ENCODE peak calls at places on chromosomes 11 and 22, in seven cellular contexts. O is kidney, K is stomach, S is IMR-90, J is cardiac muscle cell, Y is gastrocnemius medialis, Q is sigmoid colon. D is an unnamed sample. For H3K4me1, the result is how much of the 10 kb centered on the place peaks cover.

GRCh38 chr11:110526323-110526722 is 96.6 kb downstream of the FDX1 start:
- DNase-seq in O (no peak), K (no peak), S (no peak), J (no peak), Y (no peak), Q (no peak), D (no peak)

GRCh38 chr22:38088723-38089473 is 4.9 kb upstream of the SLC16A8 start:
- DNase-seq in O (peak), K (no peak), S (no peak), J (peak), Y (no peak), Q (no peak), D (no peak)

GRCh38 chr22:23248583-23248982 is 68.3 kb downstream of the BCR start:
- DNase-seq in O (peak), K (peak), S (peak), J (no peak), Y (no peak), Q (no peak), D (no peak)

GRCh38 chr11:133945087-133945974 is 11.4 kb downstream of the IGSF9B start:
- DNase-seq in O (peak), K (no peak), S (peak), J (peak), Y (no peak), Q (peak), D (no peak)

GRCh38 chr22:47798229-47798628 is 1035.8 kb downstream of the TBC1D22A start:
- DNase-seq in O (no peak), K (no peak), S (no peak), J (no peak), Y (no peak), Q (no peak), D (no peak)

GRCh38 chr22:48004038-48004437 is 1241.6 kb downstream of the TBC1D22A start:
- DNase-seq in O (no peak), K (no peak), S (no peak), J (no peak), Y (no peak), Q (no peak), D (no peak)

GRCh38 chr11:9884601-9885000 is 220.7 kb downstream of the SWAP70 start:
- DNase-seq in O (no peak), K (no peak), S (peak), J (no peak), Y (no peak), Q (no peak), D (no peak)

GRCh38 chr22:22246706-22247105 is 2.1 kb downstream of the VPREB1 start:
- DNase-seq in O (no peak), K (no peak), S (no peak), J (no peak), Y (no peak), Q (no peak), D (no peak)

GRCh38 chr22:45358127-45358526 is 48.4 kb downstream of the FAM118A start:
- DNase-seq in O (no peak), K (no peak), S (no peak), J (peak), Y (no peak), Q (no peak), D (peak)

GRCh38 chr11:126310992-126311310 is 7.1 kb downstream of the DCPS start:
- DNase-seq in O (no peak), K (no peak), S (peak), J (no peak), Y (no peak), Q (no peak), D (no peak)

GRCh38 chr11:30392221-30392784 is 69.4 kb downstream of the ARL14EP start:
- DNase-seq in O (no peak), K (no peak), S (no peak), J (peak), Y (no peak), Q (no peak), D (no peak)

GRCh38 chr11:8100151-8100550 is 19.1 kb downstream of the TUB start:
- DNase-seq in O (no peak), K (peak), S (no peak), J (no peak), Y (no peak), Q (peak), D (no peak)

GRCh38 chr11:14451825-14452224 is 47.8 kb downstream of the COPB1 start:
- DNase-seq in O (no peak), K (no peak), S (peak), J (no peak), Y (no peak), Q (no peak), D (no peak)

GRCh38 chr11:115333106-115333505 is 171.1 kb downstream of the CADM1 start:
- DNase-seq in O (no peak), K (no peak), S (peak), J (no peak), Y (no peak), Q (no peak), D (no peak)

GRCh38 chr11:115765803-115766239 is 261.6 kb upstream of the CADM1 start:
- DNase-seq in O (no peak), K (no peak), S (peak), J (peak), Y (no peak), Q (no peak), D (no peak)

GRCh38 chr11:116578971-116579687 is 193.7 kb downstream of the BUD13 start:
- DNase-seq in O (peak), K (no peak), S (no peak), J (peak), Y (no peak), Q (no peak), D (no peak)

GRCh38 chr22:36770116-36770945 is 5.6 kb downstream of the IFT27 start:
- DNase-seq in O (no peak), K (no peak), S (no peak), J (peak), Y (no peak), Q (peak), D (peak)

GRCh38 chr11:9719949-9720646 is 56.2 kb downstream of the SWAP70 start:
- DNase-seq in O (no peak), K (no peak), S (no peak), J (peak), Y (no peak), Q (no peak), D (no peak)

DNA sequence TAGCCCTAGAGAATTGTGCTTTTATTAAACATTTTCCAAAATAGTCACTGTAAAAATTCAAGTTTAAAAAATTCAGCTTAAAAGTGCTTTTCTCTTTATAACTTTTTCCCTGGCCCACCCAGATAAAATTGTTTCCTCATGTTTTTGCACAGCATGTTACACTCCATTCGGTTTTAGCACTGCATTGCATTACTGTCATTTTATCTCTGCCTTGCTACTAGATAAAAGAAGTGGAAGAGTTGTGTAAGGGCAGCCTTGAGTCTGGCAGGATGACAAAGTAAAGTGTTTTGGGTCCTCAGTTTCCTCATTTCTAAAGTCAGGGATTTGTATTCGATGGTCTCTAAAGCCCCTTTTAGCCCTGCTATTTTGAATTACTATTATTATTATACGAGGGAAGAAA is 99.8 kb downstream of the ATM start:
- DNase-seq in O (no peak), K (no peak), S (no peak), J (peak), Y (no peak), Q (no peak), D (no peak)
- TF ChIP-seq CTCF in O (no peak), K (no peak), S (no peak), J (no peak), Y (no peak), Q (no peak), D (no peak)

DNA sequence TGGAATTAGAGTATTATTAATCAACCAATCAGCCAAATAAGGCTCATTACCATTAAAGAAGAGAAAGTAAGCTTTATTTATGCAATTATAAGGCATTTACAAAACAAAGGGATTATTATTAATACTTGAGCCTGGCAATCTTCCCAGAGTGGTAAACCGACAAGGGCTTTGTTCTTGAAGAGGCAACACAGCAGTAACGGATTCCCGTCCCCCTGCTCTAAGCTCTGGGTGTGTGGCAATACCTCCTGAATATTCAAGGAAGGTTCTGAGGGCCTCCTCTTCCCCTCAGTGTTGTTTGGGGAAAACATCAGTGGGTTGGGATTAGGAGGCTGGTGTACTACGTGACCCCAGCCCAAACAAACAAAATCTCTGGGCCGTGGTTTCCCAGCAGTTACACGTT is 176.5 kb downstream of the TENM4 start:
- DNase-seq in O (no peak), K (no peak), S (no peak), J (peak), Y (no peak), Q (no peak), D (no peak)
- H3K4me1 ChIP-seq in O (under half), K (under half), S (under half), J (under half), Y (under half), Q (under half), D (under half)

DNA sequence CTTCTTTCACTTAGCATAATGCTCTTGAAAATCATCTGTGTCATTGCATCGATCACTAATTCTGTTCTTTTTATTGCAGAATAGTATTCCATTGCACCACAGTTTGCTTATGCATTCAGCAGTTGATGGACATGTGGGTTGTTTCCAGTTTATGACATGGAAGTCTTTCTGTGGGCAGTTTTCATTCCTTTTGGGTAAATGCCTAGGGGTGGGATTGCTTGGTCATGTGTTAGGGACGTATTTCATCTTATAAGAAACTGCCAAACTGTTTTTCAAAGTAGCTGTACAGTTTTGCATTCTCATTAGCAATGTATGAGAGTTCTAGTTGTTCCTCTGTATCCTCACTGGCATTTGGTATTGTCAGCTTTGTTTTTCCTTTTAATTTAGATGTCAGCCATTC is 127.1 kb downstream of the HIPK3 start:
- DNase-seq in O (no peak), K (no peak), S (no peak), J (no peak), Y (no peak), Q (no peak), D (no peak)
- H3K4me3 ChIP-seq in O (no peak), K (no peak), S (no peak), J (no peak), Y (no peak), Q (no peak), D (no peak)

DNA sequence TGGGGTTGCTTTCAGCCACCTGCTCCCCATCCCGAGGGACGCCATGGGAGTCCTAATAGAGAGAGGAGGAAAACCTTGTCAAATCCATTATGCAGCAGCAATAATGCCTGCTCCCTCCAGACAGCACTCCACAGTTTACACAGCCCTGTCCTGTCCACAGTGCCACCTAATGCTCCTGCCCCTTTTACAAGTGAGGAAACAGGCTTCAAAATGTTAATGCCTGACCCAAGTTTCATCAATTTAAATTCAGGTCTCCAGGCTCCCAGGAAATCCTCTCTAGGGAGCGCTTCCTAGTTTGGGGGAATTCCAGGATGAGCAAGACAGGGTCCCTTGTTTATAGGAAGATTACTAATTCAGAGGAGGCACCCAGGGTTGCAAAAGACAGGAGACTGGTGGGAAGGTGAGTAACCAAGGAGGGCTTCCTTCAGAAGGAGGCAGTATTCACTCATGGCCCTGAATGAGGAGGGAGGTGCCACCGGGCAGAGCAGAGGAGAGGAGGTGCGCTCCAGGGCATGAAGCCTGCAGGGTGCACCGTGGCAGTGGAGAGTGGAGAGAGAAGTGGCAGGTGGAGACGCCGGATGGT is 1.5 kb downstream of the TMEM132A start:
- DNase-seq in O (no peak), K (no peak), S (peak), J (peak), Y (no peak), Q (no peak), D (no peak)
- TF ChIP-seq CTCF in O (peak), K (no peak), S (peak), J (no peak), Y (no peak), Q (no peak), D (no peak)

GRCh38 chr11:64870893-64871849 is 7.2 kb downstream of the EHD1 start:
- DNase-seq in O (no peak), K (no peak), S (no peak), J (no peak), Y (no peak), Q (no peak), D (no peak)

GRCh38 chr11:64870176-64870892 is 8.1 kb downstream of the EHD1 start:
- DNase-seq in O (no peak), K (no peak), S (peak), J (peak), Y (no peak), Q (peak), D (peak)

GRCh38 chr11:64869571-64870175 is 8.7 kb downstream of the EHD1 start:
- DNase-seq in O (no peak), K (no peak), S (no peak), J (no peak), Y (no peak), Q (no peak), D (no peak)

GRCh38 chr11:64867748-64868462 is 10.5 kb downstream of the EHD1 start:
- DNase-seq in O (no peak), K (no peak), S (no peak), J (no peak), Y (no peak), Q (no peak), D (no peak)

DNA sequence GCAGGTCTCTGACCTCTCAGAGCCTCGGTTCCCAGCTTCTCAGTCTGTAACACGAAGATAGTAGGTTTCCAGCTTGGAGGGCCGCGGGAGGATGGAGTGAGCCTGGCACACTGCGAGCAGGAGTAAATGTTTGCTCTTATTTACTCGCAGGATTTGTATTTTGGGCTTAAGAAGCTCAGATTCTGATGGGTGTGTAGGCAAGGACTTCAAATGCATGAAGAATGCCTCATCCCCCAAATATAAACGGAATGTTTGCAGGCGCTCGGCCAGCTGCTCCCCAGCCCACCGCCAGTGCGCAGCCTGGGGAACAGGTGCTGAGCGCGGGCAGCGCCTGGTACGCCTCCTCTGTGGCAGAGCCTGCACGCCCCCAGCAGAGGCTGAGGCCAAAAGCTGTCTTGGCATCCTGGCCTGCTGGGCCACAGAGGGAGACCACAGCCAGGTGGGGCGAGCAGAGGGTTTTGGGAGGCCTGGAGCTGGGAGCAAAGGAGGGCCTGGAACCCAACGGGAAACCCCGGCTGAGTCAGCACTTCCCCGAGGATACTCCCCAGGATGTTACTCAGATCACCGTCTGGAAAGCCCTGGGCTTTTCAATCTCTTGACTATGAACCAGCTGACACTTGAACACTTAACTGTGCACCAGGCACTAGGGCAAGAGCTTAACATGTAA is 9.4 kb downstream of the EHD1 start:
- DNase-seq in O (no peak), K (no peak), S (peak), J (peak), Y (no peak), Q (no peak), D (peak)
- H3K4me1 ChIP-seq in O (under half), K (half or more), S (under half), J (half or more), Y (half or more), Q (under half), D (half or more)

GRCh38 chr11:34978236-34979191 is 62.1 kb downstream of the PDHX start:
- DNase-seq in O (no peak), K (no peak), S (no peak), J (peak), Y (no peak), Q (no peak), D (no peak)

GRCh38 chr11:34972892-34973291 is 56.5 kb downstream of the PDHX start:
- DNase-seq in O (no peak), K (no peak), S (peak), J (peak), Y (no peak), Q (no peak), D (no peak)

GRCh38 chr11:34975482-34975881 is 59.1 kb downstream of the PDHX start:
- DNase-seq in O (no peak), K (no peak), S (no peak), J (no peak), Y (no peak), Q (no peak), D (no peak)

GRCh38 chr11:34977039-34977906 is 60.9 kb downstream of the PDHX start:
- DNase-seq in O (no peak), K (no peak), S (peak), J (peak), Y (no peak), Q (no peak), D (no peak)

GRCh38 chr11:34976496-34976895 is 60.1 kb downstream of the PDHX start:
- DNase-seq in O (no peak), K (no peak), S (no peak), J (no peak), Y (no peak), Q (no peak), D (no peak)
- H3K4me3 ChIP-seq in O (no peak), K (no peak), S (no peak), J (no peak), Y (no peak), Q (no peak), D (no peak)

GRCh38 chr22:42444060-42444904 is 12.1 kb upstream of the NFAM1 start:
- DNase-seq in O (peak), K (peak), S (peak), J (peak), Y (peak), Q (peak), D (peak)
- TF ChIP-seq CTCF in O (peak), K (no peak), S (peak), J (peak), Y (peak), Q (peak), D (peak)

GRCh38 chr11:2188745-2189144 is 17.1 kb upstream of the TH start:
- DNase-seq in O (no peak), K (no peak), S (no peak), J (no peak), Y (no peak), Q (no peak), D (no peak)

GRCh38 chr11:2189938-2190669 is 18.5 kb upstream of the TH start:
- DNase-seq in O (no peak), K (no peak), S (no peak), J (no peak), Y (no peak), Q (no peak), D (no peak)

GRCh38 chr11:2185324-2186085 is 13.9 kb upstream of the TH start:
- DNase-seq in O (no peak), K (no peak), S (no peak), J (no peak), Y (no peak), Q (no peak), D (no peak)

GRCh38 chr11:2186669-2187266 is 15.2 kb upstream of the TH start:
- DNase-seq in O (no peak), K (peak), S (no peak), J (peak), Y (no peak), Q (no peak), D (no peak)

GRCh38 chr11:2187267-2187707 is 15.7 kb upstream of the TH start:
- DNase-seq in O (no peak), K (no peak), S (no peak), J (no peak), Y (no peak), Q (no peak), D (no peak)
- H3K4me1 ChIP-seq in O (under half), K (under half), S (under half), J (under half), Y (under half), Q (under half), D (under half)

GRCh38 chr11:11845551-11845950 is 3.8 kb downstream of the USP47 start:
- DNase-seq in O (no peak), K (no peak), S (peak), J (no peak), Y (no peak), Q (no peak), D (no peak)

GRCh38 chr11:11844272-11844671 is 2.5 kb downstream of the USP47 start:
- DNase-seq in O (no peak), K (no peak), S (no peak), J (no peak), Y (no peak), Q (no peak), D (no peak)

GRCh38 chr11:11843233-11843632 is 1.5 kb downstream of the USP47 start:
- DNase-seq in O (no peak), K (no peak), S (peak), J (peak), Y (no peak), Q (no peak), D (no peak)

GRCh38 chr11:11843642-11844041 is 1.9 kb downstream of the USP47 start:
- DNase-seq in O (no peak), K (no peak), S (no peak), J (no peak), Y (no peak), Q (no peak), D (no peak)

DNA sequence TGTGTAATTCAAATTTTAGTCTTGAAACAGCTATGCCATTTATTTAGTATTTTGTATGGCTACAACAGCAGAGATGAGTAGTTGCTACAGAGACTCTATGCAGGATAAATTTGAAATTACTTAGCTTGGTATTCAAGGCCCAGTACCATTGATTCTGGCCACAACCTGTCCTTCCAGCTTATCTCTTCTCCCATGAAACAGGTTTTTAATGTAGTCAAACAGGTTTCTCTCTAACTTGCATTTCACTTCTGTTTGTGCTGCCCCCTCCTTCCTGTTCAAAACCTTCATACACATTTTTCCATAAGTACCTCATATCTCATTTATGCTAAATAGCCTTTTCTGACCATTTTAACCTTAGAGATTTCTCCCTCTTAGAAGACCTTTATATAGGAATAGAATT is 3.3 kb downstream of the USP47 start:
- DNase-seq in O (no peak), K (no peak), S (no peak), J (no peak), Y (no peak), Q (no peak), D (no peak)
- H3K4me3 ChIP-seq in O (no peak), K (no peak), S (no peak), J (peak), Y (peak), Q (no peak), D (no peak)

D was measured in tibial artery.